ENCODE peak calls at places on chromosomes 11 and 22, in four cellular contexts. One of them, this sample, is unnamed.

GRCh38 chr22:27594474-27595134 is 207.0 kb downstream of the MN1 start:
- DNase-seq in NCI-H82: no peak
- DNase-seq in T-helper 9 cell: no peak
- DNase-seq in non-pigmented ciliary epithelial cell: no peak
- DNase-seq in this sample: no peak

GRCh38 chr22:23522642-23523251 is 57.3 kb downstream of the IGLL1 start:
- DNase-seq in NCI-H82: peak
- DNase-seq in T-helper 9 cell: no peak
- DNase-seq in non-pigmented ciliary epithelial cell: no peak
- DNase-seq in this sample: no peak

GRCh38 chr22:24156146-24156914 is 25.0 kb upstream of the SUSD2 start:
- DNase-seq in NCI-H82: peak
- DNase-seq in T-helper 9 cell: peak
- DNase-seq in non-pigmented ciliary epithelial cell: no peak
- DNase-seq in this sample: no peak

GRCh38 chr22:19801340-19802000 is 40.9 kb downstream of the TBX1 start:
- DNase-seq in NCI-H82: no peak
- DNase-seq in T-helper 9 cell: no peak
- DNase-seq in non-pigmented ciliary epithelial cell: no peak
- DNase-seq in this sample: no peak

GRCh38 chr11:83035070-83035854 is 36.4 kb downstream of the RAB30 start:
- DNase-seq in NCI-H82: peak
- DNase-seq in T-helper 9 cell: no peak
- DNase-seq in non-pigmented ciliary epithelial cell: no peak
- DNase-seq in this sample: no peak

GRCh38 chr22:25656724-25657123 is 85.3 kb upstream of the MYO18B start:
- DNase-seq in NCI-H82: no peak
- DNase-seq in T-helper 9 cell: no peak
- DNase-seq in non-pigmented ciliary epithelial cell: no peak
- DNase-seq in this sample: no peak

GRCh38 chr11:37788141-37788877 is 1190.3 kb upstream of the RAG2 start:
- DNase-seq in NCI-H82: no peak
- DNase-seq in T-helper 9 cell: no peak
- DNase-seq in non-pigmented ciliary epithelial cell: peak
- DNase-seq in this sample: no peak

GRCh38 chr22:39731881-39732555 is 161.5 kb downstream of the CACNA1I start:
- DNase-seq in NCI-H82: peak
- DNase-seq in T-helper 9 cell: no peak
- DNase-seq in non-pigmented ciliary epithelial cell: no peak
- DNase-seq in this sample: no peak

GRCh38 chr11:11427185-11427944 is 74.3 kb upstream of the CSNK2A3 start:
- DNase-seq in NCI-H82: peak
- DNase-seq in T-helper 9 cell: no peak
- DNase-seq in non-pigmented ciliary epithelial cell: no peak
- DNase-seq in this sample: no peak

GRCh38 chr22:42695294-42695693 is 25.4 kb downstream of the A4GALT start:
- DNase-seq in NCI-H82: no peak
- DNase-seq in T-helper 9 cell: no peak
- DNase-seq in non-pigmented ciliary epithelial cell: no peak
- DNase-seq in this sample: no peak

GRCh38 chr22:47144076-47144765 is 381.8 kb downstream of the TBC1D22A start:
- DNase-seq in NCI-H82: no peak
- DNase-seq in T-helper 9 cell: no peak
- DNase-seq in non-pigmented ciliary epithelial cell: no peak
- DNase-seq in this sample: no peak

GRCh38 chr11:65454311-65454695 is 31.7 kb downstream of the NEAT1 start:
- DNase-seq in NCI-H82: no peak
- DNase-seq in T-helper 9 cell: no peak
- DNase-seq in non-pigmented ciliary epithelial cell: no peak
- DNase-seq in this sample: no peak

GRCh38 chr11:28274216-28274615 is 166.0 kb downstream of the METTL15 start:
- DNase-seq in NCI-H82: no peak
- DNase-seq in T-helper 9 cell: no peak
- DNase-seq in non-pigmented ciliary epithelial cell: no peak
- DNase-seq in this sample: no peak

GRCh38 chr22:50261615-50262459 is at the start of gene MAPK12:
- DNase-seq in NCI-H82: peak
- DNase-seq in T-helper 9 cell: no peak
- DNase-seq in non-pigmented ciliary epithelial cell: no peak
- DNase-seq in this sample: no peak

GRCh38 chr11:19728436-19728835 is 15.8 kb downstream of the NAV2 start:
- DNase-seq in NCI-H82: no peak
- DNase-seq in T-helper 9 cell: no peak
- DNase-seq in non-pigmented ciliary epithelial cell: no peak
- DNase-seq in this sample: no peak

GRCh38 chr11:75598264-75598663 is 36.2 kb downstream of the SERPINH1 start:
- DNase-seq in NCI-H82: no peak
- DNase-seq in T-helper 9 cell: no peak
- DNase-seq in non-pigmented ciliary epithelial cell: no peak
- DNase-seq in this sample: no peak

GRCh38 chr11:70270877-70271634 is 566 bp downstream of the PPFIA1 start:
- DNase-seq in NCI-H82: peak
- DNase-seq in T-helper 9 cell: peak
- DNase-seq in non-pigmented ciliary epithelial cell: no peak
- DNase-seq in this sample: no peak

GRCh38 chr22:41842996-41843970 is 10.4 kb downstream of the SREBF2 start:
- DNase-seq in NCI-H82: no peak
- DNase-seq in T-helper 9 cell: no peak
- DNase-seq in non-pigmented ciliary epithelial cell: no peak
- DNase-seq in this sample: no peak

GRCh38 chr11:128406365-128406706 is 181.0 kb downstream of the ETS1 start:
- DNase-seq in NCI-H82: no peak
- DNase-seq in T-helper 9 cell: no peak
- DNase-seq in non-pigmented ciliary epithelial cell: no peak
- DNase-seq in this sample: no peak

GRCh38 chr22:36853407-36854099 is 7.3 kb upstream of the NCF4 start:
- DNase-seq in NCI-H82: peak
- DNase-seq in T-helper 9 cell: peak
- DNase-seq in non-pigmented ciliary epithelial cell: peak
- DNase-seq in this sample: peak

GRCh38 chr22:43417555-43417954 is 5.7 kb downstream of the MPPED1 start:
- DNase-seq in NCI-H82: no peak
- DNase-seq in T-helper 9 cell: no peak
- DNase-seq in non-pigmented ciliary epithelial cell: no peak
- DNase-seq in this sample: no peak

GRCh38 chr11:46235777-46236688 is 41.4 kb upstream of the CREB3L1 start:
- DNase-seq in NCI-H82: no peak
- DNase-seq in T-helper 9 cell: no peak
- DNase-seq in non-pigmented ciliary epithelial cell: no peak
- DNase-seq in this sample: no peak

GRCh38 chr11:32081129-32081641 is 9.7 kb upstream of the RCN1 start:
- DNase-seq in NCI-H82: peak
- DNase-seq in T-helper 9 cell: no peak
- DNase-seq in non-pigmented ciliary epithelial cell: no peak
- DNase-seq in this sample: no peak

GRCh38 chr11:85699957-85700741 is 14.2 kb upstream of the CCDC89 start:
- DNase-seq in NCI-H82: no peak
- DNase-seq in T-helper 9 cell: no peak
- DNase-seq in non-pigmented ciliary epithelial cell: no peak
- DNase-seq in this sample: no peak

GRCh38 chr22:28903719-28904118 is 20.3 kb downstream of the ZNRF3 start:
- DNase-seq in NCI-H82: no peak
- DNase-seq in T-helper 9 cell: no peak
- DNase-seq in non-pigmented ciliary epithelial cell: no peak
- DNase-seq in this sample: no peak

GRCh38 chr11:75471134-75471943 is 38.3 kb upstream of the KLHL35 start:
- DNase-seq in NCI-H82: peak
- DNase-seq in T-helper 9 cell: no peak
- DNase-seq in non-pigmented ciliary epithelial cell: no peak
- DNase-seq in this sample: no peak

GRCh38 chr22:37639070-37639760 is at the start of gene SH3BP1:
- DNase-seq in NCI-H82: peak
- DNase-seq in T-helper 9 cell: peak
- DNase-seq in non-pigmented ciliary epithelial cell: no peak
- DNase-seq in this sample: no peak

GRCh38 chr22:47213571-47214230 is 451.3 kb downstream of the TBC1D22A start:
- DNase-seq in NCI-H82: peak
- DNase-seq in T-helper 9 cell: peak
- DNase-seq in non-pigmented ciliary epithelial cell: no peak
- DNase-seq in this sample: no peak